ENCODE peak calls at places on chromosomes 3 and 15, in seven cellular contexts. Q is astrocyte of the spinal cord, S is AG04450, J is D721Med, F is choroid plexus epithelial cell, Y is left ventricle myocardium inferior, T is fibroblast of mammary gland. P is an unnamed sample.

GRCh38 chr15:25900901-25901300 is 37.8 kb upstream of the ATP10A start:
- DNase-seq in Q (no peak), S (no peak), J (no peak), F (no peak), Y (no peak), T (peak), P (no peak)

GRCh38 chr3:126659915-126660886 is 5.3 kb upstream of the TXNRD3 start:
- DNase-seq in Q (no peak), S (no peak), J (no peak), F (peak), Y (no peak), T (peak), P (no peak)

GRCh38 chr15:52162260-52162659 is 28.9 kb downstream of the GNB5 start:
- DNase-seq in Q (peak), S (peak), J (no peak), F (peak), Y (no peak), T (no peak), P (no peak)

GRCh38 chr15:32643907-32644445 is 2.5 kb downstream of the SCG5 start:
- DNase-seq in Q (no peak), S (no peak), J (no peak), F (peak), Y (no peak), T (no peak), P (no peak)

GRCh38 chr3:66484106-66484857 is 16.5 kb downstream of the LRIG1 start:
- DNase-seq in Q (no peak), S (no peak), J (no peak), F (no peak), Y (no peak), T (no peak), P (no peak)

GRCh38 chr3:11718582-11719405 is 75.1 kb upstream of the VGLL4 start:
- DNase-seq in Q (peak), S (no peak), J (no peak), F (peak), Y (peak), T (peak), P (no peak)

GRCh38 chr3:107795514-107796094 is 272.8 kb downstream of the BBX start:
- DNase-seq in Q (no peak), S (no peak), J (no peak), F (no peak), Y (no peak), T (peak), P (no peak)

GRCh38 chr3:13053425-13053824 is 19.8 kb downstream of the IQSEC1 start:
- DNase-seq in Q (no peak), S (no peak), J (no peak), F (no peak), Y (no peak), T (no peak), P (no peak)

GRCh38 chr3:44235604-44236484 is 5.8 kb upstream of the TOPAZ1 start:
- DNase-seq in Q (peak), S (peak), J (no peak), F (peak), Y (peak), T (peak), P (no peak)

GRCh38 chr3:46298871-46299607 is 54.9 kb upstream of the CCR2 start:
- DNase-seq in Q (no peak), S (no peak), J (no peak), F (no peak), Y (no peak), T (no peak), P (no peak)

GRCh38 chr15:57866149-57866736 is 159.7 kb downstream of the POLR2M start:
- DNase-seq in Q (peak), S (no peak), J (no peak), F (peak), Y (peak), T (peak), P (peak)

GRCh38 chr15:91611924-91612323 is 241.6 kb upstream of the SLCO3A1 start:
- DNase-seq in Q (no peak), S (no peak), J (no peak), F (no peak), Y (no peak), T (no peak), P (no peak)

GRCh38 chr3:28586325-28586724 is 237.7 kb upstream of the AZI2 start:
- DNase-seq in Q (no peak), S (no peak), J (no peak), F (no peak), Y (no peak), T (no peak), P (no peak)

GRCh38 chr3:180680097-180680430 is 775 bp upstream of the CCDC39 start:
- DNase-seq in Q (peak), S (no peak), J (no peak), F (peak), Y (no peak), T (peak), P (no peak)
- TF ChIP-seq CTCF in Q (peak), S (peak), J (peak), F (peak), Y (peak), T (peak), P (no peak)

DNA sequence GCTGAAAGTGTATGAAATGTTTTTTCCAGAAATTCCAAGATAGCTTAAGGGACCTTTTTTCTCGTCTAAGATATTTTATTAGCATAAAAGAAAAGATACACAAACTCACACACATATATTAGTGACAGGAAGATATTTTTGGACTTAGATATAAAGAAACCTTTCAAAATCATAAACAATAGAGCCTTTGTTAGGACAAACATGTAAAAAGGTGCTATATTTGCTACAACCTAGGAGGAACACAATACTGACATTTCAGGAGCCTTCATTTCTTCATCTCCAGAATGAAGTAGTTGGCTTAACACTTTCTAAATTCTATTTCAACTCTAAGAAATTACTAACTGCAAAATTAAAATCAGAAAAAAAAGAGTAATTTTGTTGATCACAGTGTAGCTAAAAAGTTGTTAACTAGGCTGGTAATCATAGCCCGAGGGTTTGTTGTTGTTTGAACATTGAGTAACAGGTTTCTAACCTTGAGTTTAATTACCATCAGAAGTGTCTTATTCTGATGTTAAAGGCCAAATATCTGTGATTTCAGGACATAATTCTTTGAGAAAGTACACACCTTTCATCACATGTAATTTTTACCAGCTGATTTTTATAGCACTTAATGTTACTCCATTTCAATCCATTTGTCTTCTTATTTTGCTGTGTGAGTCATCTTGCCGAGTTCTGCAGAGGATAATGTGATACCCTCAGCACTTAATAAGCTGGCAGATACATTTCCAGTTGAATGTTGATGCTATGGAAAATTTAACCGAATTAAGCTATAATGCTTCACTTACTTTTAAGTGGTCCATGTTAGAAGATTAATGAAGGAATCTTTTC is 97.3 kb downstream of the MBNL1 start:
- DNase-seq in Q (peak), S (no peak), J (no peak), F (peak), Y (no peak), T (peak), P (no peak)
- TF ChIP-seq CTCF in Q (no peak), S (no peak), J (no peak), F (no peak), Y (no peak), T (no peak), P (no peak)

DNA sequence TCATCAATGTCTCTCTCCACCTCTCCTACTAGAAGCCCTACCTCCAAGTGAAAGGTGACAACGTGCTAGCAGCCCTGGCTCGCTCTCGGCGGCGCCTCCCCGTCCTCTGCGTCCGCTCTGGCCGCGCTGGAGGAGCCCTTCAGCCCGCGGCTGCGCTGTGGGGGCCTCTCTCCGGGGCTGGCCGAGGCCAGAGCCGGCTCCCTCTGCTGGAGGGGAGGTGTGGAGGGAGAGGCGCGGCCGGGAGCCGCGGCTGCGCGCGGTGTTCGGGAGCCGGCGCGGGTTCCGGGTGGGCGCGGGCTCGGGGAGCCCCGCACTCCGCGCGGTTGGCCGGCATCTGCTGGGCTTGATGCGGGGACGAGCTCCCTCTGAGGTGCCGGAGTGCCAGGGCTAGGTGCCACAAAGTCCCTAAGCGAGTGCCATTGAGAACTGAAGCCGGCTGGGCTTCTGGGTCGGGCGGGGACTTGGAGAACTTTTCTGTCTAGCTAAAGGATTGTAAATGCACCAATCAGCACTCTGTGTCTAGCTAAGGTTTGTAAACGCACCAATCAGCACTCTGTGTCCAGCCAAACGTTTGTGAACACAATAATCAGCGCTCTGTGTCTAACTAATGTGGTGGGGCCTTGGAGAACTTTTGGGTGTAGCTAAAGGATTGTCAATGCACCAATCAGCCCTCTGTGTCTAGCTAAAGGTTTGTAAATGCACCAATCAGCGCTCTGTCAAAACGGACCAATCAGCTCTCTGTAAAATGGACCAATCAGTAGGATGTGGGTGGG is 84.8 kb upstream of the ARRDC4 start:
- DNase-seq in Q (no peak), S (no peak), J (no peak), F (peak), Y (peak), T (no peak), P (no peak)
- TF ChIP-seq CTCF in Q (no peak), S (no peak), J (no peak), F (no peak), Y (peak), T (no peak), P (no peak)

GRCh38 chr3:37259291-37259690 is 84.9 kb upstream of the LRRFIP2 start:
- DNase-seq in Q (no peak), S (no peak), J (no peak), F (no peak), Y (no peak), T (no peak), P (no peak)

GRCh38 chr3:37257581-37257980 is 83.2 kb upstream of the LRRFIP2 start:
- DNase-seq in Q (no peak), S (no peak), J (no peak), F (no peak), Y (no peak), T (no peak), P (no peak)

GRCh38 chr3:37255990-37256308 is 81.6 kb upstream of the LRRFIP2 start:
- DNase-seq in Q (no peak), S (no peak), J (no peak), F (no peak), Y (no peak), T (peak), P (no peak)

GRCh38 chr3:37254316-37254715 is 79.9 kb upstream of the LRRFIP2 start:
- DNase-seq in Q (no peak), S (no peak), J (no peak), F (no peak), Y (no peak), T (no peak), P (no peak)

GRCh38 chr3:37256447-37256846 is 82.1 kb upstream of the LRRFIP2 start:
- DNase-seq in Q (no peak), S (no peak), J (no peak), F (peak), Y (no peak), T (peak), P (no peak)
- TF ChIP-seq CTCF in Q (peak), S (peak), J (no peak), F (peak), Y (peak), T (peak), P (no peak)

GRCh38 chr3:77889616-77890015 is 849.7 kb downstream of the ROBO2 start:
- DNase-seq in Q (no peak), S (no peak), J (no peak), F (no peak), Y (no peak), T (no peak), P (no peak)
- TF ChIP-seq CTCF in Q (no peak), S (no peak), J (no peak), F (no peak), Y (no peak), T (no peak), P (no peak)

GRCh38 chr3:181212271-181212670 is 222.7 kb upstream of the DNAJC19 start:
- DNase-seq in Q (no peak), S (no peak), J (no peak), F (no peak), Y (no peak), T (no peak), P (no peak)

GRCh38 chr3:181213347-181213746 is 223.8 kb upstream of the DNAJC19 start:
- DNase-seq in Q (no peak), S (no peak), J (no peak), F (no peak), Y (no peak), T (no peak), P (no peak)

DNA sequence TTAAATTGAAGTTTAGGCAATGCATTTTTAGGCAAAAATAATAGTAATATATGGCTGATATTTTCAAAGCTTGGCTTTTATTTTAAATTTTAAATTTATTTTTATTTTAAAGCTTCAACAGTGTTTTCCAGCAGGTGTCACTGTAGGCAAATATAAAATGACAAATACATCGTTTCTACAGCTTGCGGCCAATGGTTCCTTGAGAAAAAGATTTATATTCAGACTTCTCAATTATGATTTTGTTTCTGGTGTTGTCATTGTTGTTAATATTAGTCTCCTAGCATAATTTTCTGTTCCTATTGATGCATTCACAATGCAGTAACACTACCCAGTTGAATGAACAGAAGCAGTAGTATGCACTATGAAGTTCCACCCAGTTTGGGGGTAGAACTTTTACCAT is 220.7 kb upstream of the DNAJC19 start:
- DNase-seq in Q (peak), S (no peak), J (no peak), F (peak), Y (no peak), T (peak), P (no peak)
- TF ChIP-seq CTCF in Q (peak), S (peak), J (peak), F (peak), Y (peak), T (peak), P (no peak)

DNA sequence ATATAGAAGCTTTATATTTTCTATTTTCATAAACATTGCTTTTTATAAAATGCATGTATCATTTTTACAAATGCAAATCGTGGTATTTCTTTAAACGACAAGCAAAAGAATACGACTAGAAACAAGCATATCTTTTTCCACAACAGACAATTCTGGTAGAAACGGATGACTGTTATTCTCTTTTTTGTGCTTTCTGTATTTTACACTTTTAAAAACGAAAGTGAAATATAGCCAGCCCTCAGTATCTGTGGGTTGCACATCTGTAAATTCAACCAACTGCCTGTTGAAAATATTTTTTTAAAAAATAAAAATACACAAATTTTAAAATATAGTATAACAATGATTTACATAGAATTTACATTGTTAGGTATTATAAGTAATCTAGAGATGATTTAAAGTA is 61.3 kb downstream of the PRTG start:
- DNase-seq in Q (no peak), S (no peak), J (no peak), F (no peak), Y (no peak), T (no peak), P (no peak)
- TF ChIP-seq CTCF in Q (no peak), S (no peak), J (no peak), F (no peak), Y (no peak), T (no peak), P (no peak)